ENCODE peak calls at places on chromosomes 5 and 9, in five cellular contexts. One of them, this sample, is unnamed.

GRCh38 chr9:109629615-109630014 is 131.5 kb upstream of the PTPN3 start:
- DNase-seq in HCT116: no peak
- DNase-seq in SK-N-SH: no peak
- DNase-seq in K562: no peak
- DNase-seq in H1: no peak
- DNase-seq in this sample: no peak

GRCh38 chr5:107466233-107466769 is 204.4 kb downstream of the EFNA5 start:
- DNase-seq in HCT116: no peak
- DNase-seq in SK-N-SH: no peak
- DNase-seq in K562: peak
- DNase-seq in H1: no peak
- DNase-seq in this sample: no peak

GRCh38 chr5:38338455-38338854 is 80.1 kb downstream of the EGFLAM start:
- DNase-seq in HCT116: no peak
- DNase-seq in SK-N-SH: no peak
- DNase-seq in K562: no peak
- DNase-seq in H1: no peak
- DNase-seq in this sample: no peak

GRCh38 chr5:43000198-43000840 is 39.8 kb downstream of the ANXA2R start:
- DNase-seq in HCT116: no peak
- DNase-seq in SK-N-SH: no peak
- DNase-seq in K562: no peak
- DNase-seq in H1: no peak
- DNase-seq in this sample: no peak

GRCh38 chr5:169893010-169893409 is 87.3 kb downstream of the INSYN2B start:
- DNase-seq in HCT116: no peak
- DNase-seq in SK-N-SH: no peak
- DNase-seq in K562: no peak
- DNase-seq in H1: no peak
- DNase-seq in this sample: no peak

GRCh38 chr9:714675-715074 is 126.8 kb upstream of the DMRT1 start:
- DNase-seq in HCT116: no peak
- DNase-seq in SK-N-SH: no peak
- DNase-seq in K562: no peak
- DNase-seq in H1: no peak
- DNase-seq in this sample: no peak

GRCh38 chr5:71924980-71925379 is 182.3 kb upstream of the MAP1B start:
- DNase-seq in HCT116: no peak
- DNase-seq in SK-N-SH: no peak
- DNase-seq in K562: no peak
- DNase-seq in H1: no peak
- DNase-seq in this sample: peak

GRCh38 chr5:16937023-16937379 is 913 bp upstream of the MYO10 start:
- DNase-seq in HCT116: no peak
- DNase-seq in SK-N-SH: no peak
- DNase-seq in K562: no peak
- DNase-seq in H1: no peak
- DNase-seq in this sample: peak

GRCh38 chr5:171893290-171893890 is 107.8 kb downstream of the SMIM23 start:
- DNase-seq in HCT116: no peak
- DNase-seq in SK-N-SH: no peak
- DNase-seq in K562: no peak
- DNase-seq in H1: no peak
- DNase-seq in this sample: no peak

DNA sequence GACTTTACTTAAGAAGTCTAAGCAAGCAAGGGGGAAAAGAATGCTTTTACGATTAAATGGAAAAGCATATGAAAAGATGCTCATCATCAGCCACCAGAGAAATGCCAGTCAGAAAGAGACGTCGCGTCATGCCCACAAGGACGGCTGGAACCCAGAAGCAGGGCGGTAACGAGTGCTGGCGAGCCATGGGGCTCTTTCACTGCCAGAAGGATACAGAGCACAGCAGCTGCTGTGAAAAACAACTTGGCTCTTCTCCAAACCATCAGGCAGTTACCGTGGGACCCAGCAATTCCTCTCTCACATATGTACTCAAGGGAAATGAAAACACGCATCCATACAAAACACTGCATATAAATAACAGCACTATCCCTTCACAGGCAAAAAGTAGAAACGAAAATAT is 95.5 kb downstream of the CAMSAP1 start:
- DNase-seq in HCT116: no peak
- DNase-seq in SK-N-SH: peak
- DNase-seq in K562: no peak
- DNase-seq in H1: no peak
- DNase-seq in this sample: no peak
- TF ChIP-seq JUND in HCT116: no peak
- TF ChIP-seq JUND in SK-N-SH: no peak
- TF ChIP-seq JUND in K562: no peak
- TF ChIP-seq JUND in H1: no peak
- TF ChIP-seq JUND in this sample: no peak

GRCh38 chr9:95018099-95018927 is 291.8 kb downstream of the AOPEP start:
- DNase-seq in HCT116: peak
- DNase-seq in SK-N-SH: no peak
- DNase-seq in K562: peak
- DNase-seq in H1: no peak
- DNase-seq in this sample: no peak
- TF ChIP-seq JUND in HCT116: peak
- TF ChIP-seq JUND in SK-N-SH: peak
- TF ChIP-seq JUND in K562: peak
- TF ChIP-seq JUND in H1: no peak
- TF ChIP-seq JUND in this sample: no peak

GRCh38 chr5:122493776-122494518 is 181.9 kb downstream of the SNCAIP start:
- DNase-seq in HCT116: no peak
- DNase-seq in SK-N-SH: peak
- DNase-seq in K562: no peak
- DNase-seq in H1: no peak
- DNase-seq in this sample: no peak
- TF ChIP-seq JUND in HCT116: no peak
- TF ChIP-seq JUND in SK-N-SH: no peak
- TF ChIP-seq JUND in K562: no peak
- TF ChIP-seq JUND in H1: no peak
- TF ChIP-seq JUND in this sample: no peak

GRCh38 chr9:115593587-115594091 is 475.7 kb upstream of the TNC start:
- DNase-seq in HCT116: peak
- DNase-seq in SK-N-SH: peak
- DNase-seq in K562: peak
- DNase-seq in H1: no peak
- DNase-seq in this sample: peak

GRCh38 chr9:115594551-115594950 is 476.6 kb upstream of the TNC start:
- DNase-seq in HCT116: no peak
- DNase-seq in SK-N-SH: no peak
- DNase-seq in K562: no peak
- DNase-seq in H1: no peak
- DNase-seq in this sample: no peak

GRCh38 chr9:115597330-115597729 is 479.4 kb upstream of the TNC start:
- DNase-seq in HCT116: no peak
- DNase-seq in SK-N-SH: no peak
- DNase-seq in K562: no peak
- DNase-seq in H1: no peak
- DNase-seq in this sample: no peak

GRCh38 chr9:115596743-115597080 is 478.8 kb upstream of the TNC start:
- DNase-seq in HCT116: no peak
- DNase-seq in SK-N-SH: no peak
- DNase-seq in K562: no peak
- DNase-seq in H1: no peak
- DNase-seq in this sample: no peak

GRCh38 chr9:115595951-115596742 is 478.2 kb upstream of the TNC start:
- DNase-seq in HCT116: no peak
- DNase-seq in SK-N-SH: no peak
- DNase-seq in K562: no peak
- DNase-seq in H1: no peak
- DNase-seq in this sample: no peak
- TF ChIP-seq JUND in HCT116: no peak
- TF ChIP-seq JUND in SK-N-SH: peak
- TF ChIP-seq JUND in K562: no peak
- TF ChIP-seq JUND in H1: no peak
- TF ChIP-seq JUND in this sample: no peak

GRCh38 chr9:83130541-83130940 is 67.6 kb upstream of the RASEF start:
- DNase-seq in HCT116: no peak
- DNase-seq in SK-N-SH: no peak
- DNase-seq in K562: no peak
- DNase-seq in H1: no peak
- DNase-seq in this sample: peak
- TF ChIP-seq JUND in HCT116: no peak
- TF ChIP-seq JUND in SK-N-SH: no peak
- TF ChIP-seq JUND in K562: no peak
- TF ChIP-seq JUND in H1: no peak
- TF ChIP-seq JUND in this sample: no peak

DNA sequence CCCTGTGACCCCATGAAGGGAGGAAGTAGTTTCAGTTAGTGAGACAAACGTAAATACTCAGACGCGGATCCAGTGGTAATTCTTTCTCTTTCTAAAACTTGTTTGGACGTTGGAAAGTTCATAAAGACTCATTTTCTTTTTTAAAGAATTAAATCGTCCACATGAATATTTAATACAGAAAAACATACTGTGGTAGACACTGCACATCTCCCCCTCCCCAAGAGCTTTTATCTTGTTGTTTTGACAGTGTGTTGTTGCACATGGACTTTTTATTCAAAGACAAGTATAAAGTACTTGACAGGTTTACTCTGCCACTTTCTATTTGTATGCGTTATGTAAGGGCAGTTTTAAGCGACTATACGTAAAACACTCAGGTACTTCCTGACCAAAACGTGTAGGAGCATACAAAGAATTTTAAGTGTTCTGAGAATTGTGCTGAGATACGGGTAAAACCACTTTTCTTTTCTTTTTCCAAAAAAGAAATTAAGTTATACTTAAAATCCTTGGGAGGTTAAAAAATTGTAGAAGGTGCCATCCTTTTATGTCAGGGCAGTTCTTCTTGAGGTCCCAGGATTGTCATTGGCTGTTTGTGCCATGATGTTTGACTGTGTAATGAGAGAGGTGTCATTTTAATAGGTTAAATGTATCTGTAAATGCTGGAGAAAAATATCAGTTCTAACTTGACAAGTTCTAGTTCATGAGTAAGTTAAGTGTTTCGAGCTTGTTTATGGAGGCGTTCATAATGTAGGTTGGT is 1.3 kb downstream of the NIPBL start:
- DNase-seq in HCT116: peak
- DNase-seq in SK-N-SH: peak
- DNase-seq in K562: peak
- DNase-seq in H1: no peak
- DNase-seq in this sample: peak
- TF ChIP-seq JUND in HCT116: no peak
- TF ChIP-seq JUND in SK-N-SH: no peak
- TF ChIP-seq JUND in K562: no peak
- TF ChIP-seq JUND in H1: no peak
- TF ChIP-seq JUND in this sample: no peak

DNA sequence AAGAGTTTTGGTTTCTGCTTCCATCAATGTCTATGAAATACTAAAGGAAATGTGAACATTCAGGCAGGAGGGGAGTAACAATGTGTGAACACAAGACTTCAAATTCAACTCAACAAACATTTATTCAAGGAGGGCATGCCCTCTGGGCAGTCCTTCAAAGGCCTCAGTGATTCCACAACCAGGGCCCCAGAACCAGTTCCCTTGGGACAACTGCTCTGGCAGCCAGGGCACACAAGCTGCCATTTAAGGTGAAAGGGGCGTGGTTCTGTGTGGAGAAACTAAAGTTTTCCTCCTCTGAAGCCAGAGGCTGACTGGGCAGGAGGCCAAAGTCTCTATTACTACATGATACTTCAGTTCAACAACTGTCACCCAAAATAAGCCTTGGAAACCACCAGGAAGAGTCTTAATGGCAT is 3.2 kb downstream of the RBM18 start:
- DNase-seq in HCT116: no peak
- DNase-seq in SK-N-SH: no peak
- DNase-seq in K562: peak
- DNase-seq in H1: no peak
- DNase-seq in this sample: peak
- TF ChIP-seq JUND in HCT116: no peak
- TF ChIP-seq JUND in SK-N-SH: no peak
- TF ChIP-seq JUND in K562: no peak
- TF ChIP-seq JUND in H1: no peak
- TF ChIP-seq JUND in this sample: no peak

This sample was measured in T47D.